ENCODE peak calls at places on chromosomes 7 and 10, in ten cellular contexts. One of them, this sample, is unnamed.

GRCh38 chr10:101162677-101163076 is 31.6 kb downstream of the TLX1 start:
- DNase-seq in dorsolateral prefrontal cortex: no peak
- DNase-seq in Peyer's patch: no peak
- DNase-seq in caudate nucleus: no peak
- DNase-seq in heart left ventricle: no peak
- DNase-seq in transverse colon: no peak
- DNase-seq in cardiac muscle cell: no peak
- DNase-seq in suprapubic skin: no peak
- DNase-seq in left lung: no peak
- DNase-seq in left ventricle myocardium inferior: no peak
- DNase-seq in this sample: no peak

GRCh38 chr7:74452748-74453320 is 872 bp upstream of the GTF2IRD1 start:
- DNase-seq in cardiac muscle cell: peak
- DNase-seq in dorsolateral prefrontal cortex: no peak
- DNase-seq in caudate nucleus: no peak
- DNase-seq in left lung: no peak
- DNase-seq in left ventricle myocardium inferior: no peak
- DNase-seq in suprapubic skin: no peak
- DNase-seq in heart left ventricle: peak
- DNase-seq in Peyer's patch: peak
- DNase-seq in transverse colon: peak
- DNase-seq in this sample: no peak

GRCh38 chr10:100334762-100335161 is 4.7 kb upstream of the PKD2L1 start:
- DNase-seq in Peyer's patch: no peak
- DNase-seq in left lung: peak
- DNase-seq in transverse colon: no peak
- DNase-seq in cardiac muscle cell: no peak
- DNase-seq in heart left ventricle: no peak
- DNase-seq in suprapubic skin: no peak
- DNase-seq in left ventricle myocardium inferior: no peak
- DNase-seq in dorsolateral prefrontal cortex: no peak
- DNase-seq in caudate nucleus: no peak
- DNase-seq in this sample: no peak

GRCh38 chr7:43954524-43955228 is 28.4 kb downstream of the UBE2D4 start:
- DNase-seq in transverse colon: peak
- DNase-seq in suprapubic skin: no peak
- DNase-seq in left lung: no peak
- DNase-seq in heart left ventricle: no peak
- DNase-seq in dorsolateral prefrontal cortex: peak
- DNase-seq in Peyer's patch: no peak
- DNase-seq in cardiac muscle cell: peak
- DNase-seq in caudate nucleus: peak
- DNase-seq in left ventricle myocardium inferior: no peak
- DNase-seq in this sample: no peak

GRCh38 chr10:98391578-98391991 is 23.4 kb downstream of the PYROXD2 start:
- DNase-seq in cardiac muscle cell: peak
- DNase-seq in heart left ventricle: peak
- DNase-seq in dorsolateral prefrontal cortex: peak
- DNase-seq in suprapubic skin: no peak
- DNase-seq in left ventricle myocardium inferior: peak
- DNase-seq in caudate nucleus: peak
- DNase-seq in left lung: no peak
- DNase-seq in transverse colon: no peak
- DNase-seq in Peyer's patch: no peak
- DNase-seq in this sample: no peak

GRCh38 chr10:43689618-43689954 is 40.9 kb upstream of the ZNF32 start:
- DNase-seq in left ventricle myocardium inferior: peak
- DNase-seq in caudate nucleus: peak
- DNase-seq in suprapubic skin: peak
- DNase-seq in cardiac muscle cell: peak
- DNase-seq in heart left ventricle: peak
- DNase-seq in dorsolateral prefrontal cortex: no peak
- DNase-seq in Peyer's patch: peak
- DNase-seq in left lung: peak
- DNase-seq in transverse colon: peak
- DNase-seq in this sample: no peak

GRCh38 chr7:20218261-20218660 is 1.1 kb upstream of the MACC1 start:
- DNase-seq in Peyer's patch: no peak
- DNase-seq in transverse colon: no peak
- DNase-seq in caudate nucleus: no peak
- DNase-seq in heart left ventricle: no peak
- DNase-seq in dorsolateral prefrontal cortex: no peak
- DNase-seq in left ventricle myocardium inferior: no peak
- DNase-seq in suprapubic skin: no peak
- DNase-seq in left lung: no peak
- DNase-seq in cardiac muscle cell: no peak
- DNase-seq in this sample: no peak

GRCh38 chr10:71293446-71294090 is 25.5 kb upstream of the SLC29A3 start:
- DNase-seq in left lung: no peak
- DNase-seq in transverse colon: peak
- DNase-seq in cardiac muscle cell: no peak
- DNase-seq in heart left ventricle: peak
- DNase-seq in caudate nucleus: no peak
- DNase-seq in left ventricle myocardium inferior: no peak
- DNase-seq in suprapubic skin: no peak
- DNase-seq in Peyer's patch: peak
- DNase-seq in dorsolateral prefrontal cortex: peak
- DNase-seq in this sample: no peak

GRCh38 chr10:113679463-113680171 is at the start of gene CASP7:
- DNase-seq in left lung: peak
- DNase-seq in heart left ventricle: peak
- DNase-seq in caudate nucleus: peak
- DNase-seq in dorsolateral prefrontal cortex: peak
- DNase-seq in Peyer's patch: peak
- DNase-seq in transverse colon: peak
- DNase-seq in left ventricle myocardium inferior: peak
- DNase-seq in cardiac muscle cell: peak
- DNase-seq in suprapubic skin: peak
- DNase-seq in this sample: no peak

GRCh38 chr10:37684765-37685164 is 172.6 kb downstream of the ZNF248 start:
- DNase-seq in cardiac muscle cell: no peak
- DNase-seq in caudate nucleus: no peak
- DNase-seq in left ventricle myocardium inferior: no peak
- DNase-seq in dorsolateral prefrontal cortex: no peak
- DNase-seq in Peyer's patch: no peak
- DNase-seq in suprapubic skin: no peak
- DNase-seq in transverse colon: no peak
- DNase-seq in left lung: no peak
- DNase-seq in heart left ventricle: no peak
- DNase-seq in this sample: no peak

GRCh38 chr10:29725133-29725720 is 90.5 kb upstream of the SVIL start:
- DNase-seq in Peyer's patch: no peak
- DNase-seq in caudate nucleus: no peak
- DNase-seq in heart left ventricle: no peak
- DNase-seq in dorsolateral prefrontal cortex: no peak
- DNase-seq in cardiac muscle cell: peak
- DNase-seq in suprapubic skin: no peak
- DNase-seq in transverse colon: peak
- DNase-seq in left lung: peak
- DNase-seq in left ventricle myocardium inferior: peak
- DNase-seq in this sample: no peak

DNA sequence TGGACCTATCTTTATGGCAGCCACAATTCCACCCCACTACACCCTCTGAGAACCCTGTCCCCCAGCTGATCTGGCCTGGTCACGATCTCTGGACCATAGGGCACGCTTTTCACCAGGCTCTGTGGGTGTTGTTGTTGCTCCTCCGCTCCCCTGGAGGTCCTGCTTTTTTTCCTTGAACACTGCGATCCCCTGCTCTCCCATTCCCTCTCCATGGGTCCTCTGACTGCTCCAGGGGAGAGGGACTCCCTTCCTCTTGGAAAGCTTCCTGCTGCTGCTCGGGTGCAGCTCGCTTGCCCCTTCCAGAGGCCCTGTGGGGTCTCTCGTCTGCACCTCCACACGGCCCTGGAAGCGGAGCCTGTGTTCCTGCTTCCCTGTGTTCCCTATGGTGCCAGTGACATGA is 53.5 kb downstream of the SNX10 start:
- DNase-seq in suprapubic skin: no peak
- DNase-seq in caudate nucleus: no peak
- DNase-seq in cardiac muscle cell: no peak
- DNase-seq in dorsolateral prefrontal cortex: no peak
- DNase-seq in transverse colon: no peak
- DNase-seq in heart left ventricle: no peak
- DNase-seq in left lung: no peak
- DNase-seq in Peyer's patch: no peak
- DNase-seq in left ventricle myocardium inferior: no peak
- DNase-seq in this sample: no peak
- H3K27ac ChIP-seq in suprapubic skin: no peak
- H3K27ac ChIP-seq in caudate nucleus: no peak
- H3K27ac ChIP-seq in cardiac muscle cell: no peak
- H3K27ac ChIP-seq in dorsolateral prefrontal cortex: peak
- H3K27ac ChIP-seq in transverse colon: no peak
- H3K27ac ChIP-seq in heart left ventricle: no peak
- H3K27ac ChIP-seq in left lung: no peak
- H3K27ac ChIP-seq in Peyer's patch: no peak
- H3K27ac ChIP-seq in left ventricle myocardium inferior: no peak
- H3K27ac ChIP-seq in this sample: no peak

GRCh38 chr7:149081914-149082313 is 8.6 kb downstream of the ZNF786 start:
- DNase-seq in left lung: no peak
- DNase-seq in suprapubic skin: no peak
- DNase-seq in caudate nucleus: no peak
- DNase-seq in heart left ventricle: no peak
- DNase-seq in dorsolateral prefrontal cortex: no peak
- DNase-seq in left ventricle myocardium inferior: no peak
- DNase-seq in cardiac muscle cell: no peak
- DNase-seq in transverse colon: no peak
- DNase-seq in Peyer's patch: no peak
- DNase-seq in this sample: no peak

GRCh38 chr7:149087366-149087765 is 3.2 kb downstream of the ZNF786 start:
- DNase-seq in cardiac muscle cell: no peak
- DNase-seq in left lung: no peak
- DNase-seq in suprapubic skin: peak
- DNase-seq in heart left ventricle: no peak
- DNase-seq in caudate nucleus: no peak
- DNase-seq in dorsolateral prefrontal cortex: no peak
- DNase-seq in left ventricle myocardium inferior: no peak
- DNase-seq in transverse colon: no peak
- DNase-seq in Peyer's patch: no peak
- DNase-seq in this sample: no peak

DNA sequence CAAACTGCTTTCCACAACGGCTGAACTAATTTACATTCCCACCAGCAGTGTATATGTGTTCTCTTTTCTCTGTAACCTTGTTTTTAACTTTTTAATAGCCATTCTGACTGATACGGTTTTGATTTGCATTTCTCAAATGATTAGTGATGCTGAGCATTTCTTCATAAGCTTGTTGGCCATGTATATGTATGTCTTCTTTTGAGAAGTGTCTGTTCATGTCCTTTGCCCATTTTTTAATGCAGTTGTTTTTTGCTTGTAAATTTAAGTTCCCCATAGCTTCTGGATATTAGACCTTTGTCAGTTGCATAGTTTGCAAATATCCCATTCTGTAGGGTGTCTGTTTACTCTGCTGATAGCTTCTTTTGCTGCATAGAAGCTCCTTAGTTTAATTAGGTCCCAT is 6.1 kb downstream of the ZNF786 start:
- DNase-seq in left ventricle myocardium inferior: no peak
- DNase-seq in heart left ventricle: no peak
- DNase-seq in left lung: no peak
- DNase-seq in suprapubic skin: no peak
- DNase-seq in dorsolateral prefrontal cortex: no peak
- DNase-seq in caudate nucleus: no peak
- DNase-seq in transverse colon: no peak
- DNase-seq in Peyer's patch: no peak
- DNase-seq in cardiac muscle cell: no peak
- DNase-seq in this sample: no peak
- H3K27ac ChIP-seq in left ventricle myocardium inferior: no peak
- H3K27ac ChIP-seq in heart left ventricle: no peak
- H3K27ac ChIP-seq in left lung: no peak
- H3K27ac ChIP-seq in suprapubic skin: no peak
- H3K27ac ChIP-seq in dorsolateral prefrontal cortex: no peak
- H3K27ac ChIP-seq in caudate nucleus: no peak
- H3K27ac ChIP-seq in transverse colon: no peak
- H3K27ac ChIP-seq in Peyer's patch: no peak
- H3K27ac ChIP-seq in cardiac muscle cell: no peak
- H3K27ac ChIP-seq in this sample: no peak

DNA sequence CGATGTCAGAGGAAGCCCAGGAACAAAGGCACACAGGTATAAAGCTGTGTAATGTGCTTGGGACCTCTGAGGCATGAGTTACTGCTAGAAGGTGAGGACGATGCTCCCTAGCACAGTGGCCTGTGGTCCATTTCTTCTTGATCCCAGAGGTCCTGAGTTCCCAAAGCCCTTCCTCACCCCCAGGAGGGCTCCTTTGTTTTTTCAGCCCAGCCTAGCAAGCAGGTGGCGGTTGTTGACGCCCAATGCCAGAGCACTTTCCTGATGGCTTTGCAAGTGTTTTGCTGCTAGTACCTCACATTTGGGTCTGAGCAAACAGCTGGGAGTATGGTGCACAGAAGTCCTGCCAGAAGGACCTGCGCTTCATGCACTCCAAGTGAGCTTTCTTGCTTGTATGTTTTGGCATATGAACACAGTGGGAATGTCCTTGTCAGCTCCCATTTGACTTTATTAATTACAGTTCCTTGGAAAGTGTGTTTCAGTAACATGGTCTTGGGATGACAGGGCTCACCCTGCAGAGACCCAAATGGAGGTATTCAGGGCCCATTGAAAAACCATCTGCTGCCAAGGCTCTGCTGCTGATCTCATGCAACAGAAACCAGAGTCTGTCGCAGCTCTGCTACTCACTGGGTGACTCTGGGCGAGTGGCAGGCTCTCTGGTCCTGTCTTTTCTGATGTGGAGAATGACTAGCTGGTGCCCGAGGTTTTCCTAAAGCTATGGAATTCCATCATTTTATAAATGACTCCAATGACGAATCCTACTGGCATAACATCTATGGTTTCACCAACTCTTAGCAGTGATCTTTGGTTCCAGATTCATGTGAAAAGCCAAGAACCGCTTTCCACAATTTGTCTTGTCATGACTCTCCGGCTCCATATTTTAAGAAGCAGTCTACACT is 134.9 kb downstream of the ARID5B start:
- DNase-seq in heart left ventricle: no peak
- DNase-seq in Peyer's patch: no peak
- DNase-seq in caudate nucleus: no peak
- DNase-seq in suprapubic skin: no peak
- DNase-seq in cardiac muscle cell: no peak
- DNase-seq in left lung: no peak
- DNase-seq in dorsolateral prefrontal cortex: no peak
- DNase-seq in transverse colon: no peak
- DNase-seq in left ventricle myocardium inferior: no peak
- DNase-seq in this sample: no peak
- H3K27ac ChIP-seq in heart left ventricle: peak
- H3K27ac ChIP-seq in Peyer's patch: peak
- H3K27ac ChIP-seq in caudate nucleus: no peak
- H3K27ac ChIP-seq in suprapubic skin: peak
- H3K27ac ChIP-seq in cardiac muscle cell: no peak
- H3K27ac ChIP-seq in left lung: peak
- H3K27ac ChIP-seq in dorsolateral prefrontal cortex: no peak
- H3K27ac ChIP-seq in transverse colon: peak
- H3K27ac ChIP-seq in left ventricle myocardium inferior: peak
- H3K27ac ChIP-seq in this sample: peak

DNA sequence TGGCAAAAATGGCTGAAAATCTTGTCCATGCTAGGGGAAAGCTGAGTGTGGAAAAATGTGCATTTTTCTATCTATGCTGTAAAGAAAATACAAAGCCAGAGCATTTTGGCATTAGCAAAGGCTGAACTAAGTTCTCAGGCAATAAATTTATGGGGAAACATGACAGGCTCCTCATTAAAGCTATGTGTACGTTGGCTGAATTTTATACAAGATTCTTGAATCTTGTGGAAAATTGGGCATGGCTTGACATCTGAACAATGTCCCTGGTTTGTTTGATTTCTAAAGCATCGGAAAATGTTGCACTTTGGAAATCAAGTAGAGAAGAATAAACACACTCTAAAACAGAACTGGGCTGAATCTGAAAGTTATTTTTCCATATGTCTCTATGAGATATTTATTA is 16.8 kb downstream of the CPA1 start:
- DNase-seq in dorsolateral prefrontal cortex: no peak
- DNase-seq in Peyer's patch: no peak
- DNase-seq in transverse colon: no peak
- DNase-seq in left ventricle myocardium inferior: no peak
- DNase-seq in suprapubic skin: no peak
- DNase-seq in caudate nucleus: no peak
- DNase-seq in left lung: no peak
- DNase-seq in cardiac muscle cell: no peak
- DNase-seq in heart left ventricle: no peak
- DNase-seq in this sample: no peak
- H3K27ac ChIP-seq in dorsolateral prefrontal cortex: no peak
- H3K27ac ChIP-seq in Peyer's patch: no peak
- H3K27ac ChIP-seq in transverse colon: no peak
- H3K27ac ChIP-seq in left ventricle myocardium inferior: no peak
- H3K27ac ChIP-seq in suprapubic skin: no peak
- H3K27ac ChIP-seq in caudate nucleus: no peak
- H3K27ac ChIP-seq in left lung: no peak
- H3K27ac ChIP-seq in cardiac muscle cell: no peak
- H3K27ac ChIP-seq in heart left ventricle: no peak
- H3K27ac ChIP-seq in this sample: no peak

This sample was measured in vagina.